ENCODE peak calls at places on chromosomes 13 and 19, in four cellular contexts. One of them, this sample, is unnamed.

GRCh38 chr13:45073809-45074208 is 46.5 kb upstream of the GTF2F2 start:
- DNase-seq in heart left ventricle: no peak
- DNase-seq in prostate gland: no peak
- DNase-seq in fibroblast of mammary gland: no peak
- DNase-seq in this sample: no peak

GRCh38 chr13:30871713-30872029 is 34.4 kb upstream of the MEDAG start:
- DNase-seq in heart left ventricle: no peak
- DNase-seq in prostate gland: no peak
- DNase-seq in fibroblast of mammary gland: no peak
- DNase-seq in this sample: no peak

GRCh38 chr19:7018828-7019227 is 2.4 kb downstream of the MBD3L2B start:
- DNase-seq in heart left ventricle: no peak
- DNase-seq in prostate gland: no peak
- DNase-seq in fibroblast of mammary gland: no peak
- DNase-seq in this sample: no peak

GRCh38 chr13:78201411-78201810 is 282.8 kb upstream of the EDNRB start:
- DNase-seq in heart left ventricle: no peak
- DNase-seq in prostate gland: no peak
- DNase-seq in fibroblast of mammary gland: no peak
- DNase-seq in this sample: no peak

GRCh38 chr13:103022328-103022727 is 43.9 kb downstream of the SLC10A2 start:
- DNase-seq in heart left ventricle: no peak
- DNase-seq in prostate gland: peak
- DNase-seq in fibroblast of mammary gland: peak
- DNase-seq in this sample: no peak

GRCh38 chr13:109666656-109667448 is 119.5 kb downstream of the IRS2 start:
- DNase-seq in heart left ventricle: no peak
- DNase-seq in prostate gland: no peak
- DNase-seq in fibroblast of mammary gland: peak
- DNase-seq in this sample: no peak

GRCh38 chr13:32503727-32504126 is 34.9 kb downstream of the N4BP2L2 start:
- DNase-seq in heart left ventricle: no peak
- DNase-seq in prostate gland: no peak
- DNase-seq in fibroblast of mammary gland: no peak
- DNase-seq in this sample: no peak

GRCh38 chr19:1074512-1075283 is 7.7 kb downstream of the ARHGAP45 start:
- DNase-seq in heart left ventricle: peak
- DNase-seq in prostate gland: peak
- DNase-seq in fibroblast of mammary gland: no peak
- DNase-seq in this sample: no peak

GRCh38 chr13:107715496-107715895 is 499.8 kb downstream of the LIG4 start:
- DNase-seq in heart left ventricle: no peak
- DNase-seq in prostate gland: no peak
- DNase-seq in fibroblast of mammary gland: no peak
- DNase-seq in this sample: no peak

GRCh38 chr19:50025794-50026549 is at the start of gene ZNF473:
- DNase-seq in heart left ventricle: peak
- DNase-seq in prostate gland: peak
- DNase-seq in fibroblast of mammary gland: peak
- DNase-seq in this sample: peak

GRCh38 chr19:53467503-53468262 is at the start of gene ZNF813:
- DNase-seq in heart left ventricle: peak
- DNase-seq in prostate gland: peak
- DNase-seq in fibroblast of mammary gland: peak
- DNase-seq in this sample: peak

GRCh38 chr13:108594153-108594552 is 35.3 kb upstream of the MYO16 start:
- DNase-seq in heart left ventricle: no peak
- DNase-seq in prostate gland: no peak
- DNase-seq in fibroblast of mammary gland: no peak
- DNase-seq in this sample: no peak

GRCh38 chr13:77599351-77599750 is 63.8 kb downstream of the SCEL start:
- DNase-seq in heart left ventricle: no peak
- DNase-seq in prostate gland: no peak
- DNase-seq in fibroblast of mammary gland: no peak
- DNase-seq in this sample: no peak

GRCh38 chr13:29887651-29888050 is 37.2 kb upstream of the UBL3 start:
- DNase-seq in heart left ventricle: no peak
- DNase-seq in prostate gland: no peak
- DNase-seq in fibroblast of mammary gland: no peak
- DNase-seq in this sample: no peak

GRCh38 chr19:36604656-36605100 is 435 bp upstream of the ZNF382 start:
- DNase-seq in heart left ventricle: peak
- DNase-seq in prostate gland: peak
- DNase-seq in fibroblast of mammary gland: peak
- DNase-seq in this sample: no peak

GRCh38 chr13:45615501-45616101 is at the start of gene ERICH6B:
- DNase-seq in heart left ventricle: no peak
- DNase-seq in prostate gland: no peak
- DNase-seq in fibroblast of mammary gland: peak
- DNase-seq in this sample: no peak

GRCh38 chr19:44718441-44719261 is 19.7 kb downstream of the CEACAM16 start:
- DNase-seq in heart left ventricle: peak
- DNase-seq in prostate gland: no peak
- DNase-seq in fibroblast of mammary gland: peak
- DNase-seq in this sample: no peak
- H3K4me3 ChIP-seq in heart left ventricle: no peak
- H3K4me3 ChIP-seq in prostate gland: no peak
- H3K4me3 ChIP-seq in fibroblast of mammary gland: no peak
- H3K4me3 ChIP-seq in this sample: no peak

GRCh38 chr13:111920932-111921705 is 145.8 kb upstream of the SOX1 start:
- DNase-seq in heart left ventricle: no peak
- DNase-seq in prostate gland: no peak
- DNase-seq in fibroblast of mammary gland: no peak
- DNase-seq in this sample: no peak

GRCh38 chr13:111917901-111918300 is 149.0 kb upstream of the SOX1 start:
- DNase-seq in heart left ventricle: no peak
- DNase-seq in prostate gland: no peak
- DNase-seq in fibroblast of mammary gland: no peak
- DNase-seq in this sample: no peak

GRCh38 chr13:111920306-111920931 is 146.5 kb upstream of the SOX1 start:
- DNase-seq in heart left ventricle: no peak
- DNase-seq in prostate gland: no peak
- DNase-seq in fibroblast of mammary gland: no peak
- DNase-seq in this sample: no peak

GRCh38 chr13:111919826-111920225 is 147.1 kb upstream of the SOX1 start:
- DNase-seq in heart left ventricle: no peak
- DNase-seq in prostate gland: no peak
- DNase-seq in fibroblast of mammary gland: no peak
- DNase-seq in this sample: no peak

GRCh38 chr13:111919286-111919685 is 147.7 kb upstream of the SOX1 start:
- DNase-seq in heart left ventricle: no peak
- DNase-seq in prostate gland: no peak
- DNase-seq in fibroblast of mammary gland: no peak
- DNase-seq in this sample: no peak
- H3K4me3 ChIP-seq in heart left ventricle: no peak
- H3K4me3 ChIP-seq in prostate gland: no peak
- H3K4me3 ChIP-seq in fibroblast of mammary gland: no peak
- H3K4me3 ChIP-seq in this sample: no peak

GRCh38 chr19:12946092-12946845 is 607 bp downstream of the RAD23A start:
- DNase-seq in heart left ventricle: peak
- DNase-seq in prostate gland: peak
- DNase-seq in fibroblast of mammary gland: peak
- DNase-seq in this sample: peak

GRCh38 chr19:12945479-12946091 is at the start of gene RAD23A:
- DNase-seq in heart left ventricle: peak
- DNase-seq in prostate gland: peak
- DNase-seq in fibroblast of mammary gland: peak
- DNase-seq in this sample: peak

GRCh38 chr19:12940897-12941296 is 2.5 kb downstream of the CALR start:
- DNase-seq in heart left ventricle: no peak
- DNase-seq in prostate gland: no peak
- DNase-seq in fibroblast of mammary gland: no peak
- DNase-seq in this sample: no peak

GRCh38 chr19:12944064-12944674 is 1.5 kb upstream of the RAD23A start:
- DNase-seq in heart left ventricle: no peak
- DNase-seq in prostate gland: no peak
- DNase-seq in fibroblast of mammary gland: no peak
- DNase-seq in this sample: no peak

GRCh38 chr19:12943437-12944044 is 2.1 kb upstream of the RAD23A start:
- DNase-seq in heart left ventricle: no peak
- DNase-seq in prostate gland: no peak
- DNase-seq in fibroblast of mammary gland: no peak
- DNase-seq in this sample: no peak
- H3K4me3 ChIP-seq in heart left ventricle: no peak
- H3K4me3 ChIP-seq in prostate gland: no peak
- H3K4me3 ChIP-seq in fibroblast of mammary gland: no peak
- H3K4me3 ChIP-seq in this sample: no peak

DNA sequence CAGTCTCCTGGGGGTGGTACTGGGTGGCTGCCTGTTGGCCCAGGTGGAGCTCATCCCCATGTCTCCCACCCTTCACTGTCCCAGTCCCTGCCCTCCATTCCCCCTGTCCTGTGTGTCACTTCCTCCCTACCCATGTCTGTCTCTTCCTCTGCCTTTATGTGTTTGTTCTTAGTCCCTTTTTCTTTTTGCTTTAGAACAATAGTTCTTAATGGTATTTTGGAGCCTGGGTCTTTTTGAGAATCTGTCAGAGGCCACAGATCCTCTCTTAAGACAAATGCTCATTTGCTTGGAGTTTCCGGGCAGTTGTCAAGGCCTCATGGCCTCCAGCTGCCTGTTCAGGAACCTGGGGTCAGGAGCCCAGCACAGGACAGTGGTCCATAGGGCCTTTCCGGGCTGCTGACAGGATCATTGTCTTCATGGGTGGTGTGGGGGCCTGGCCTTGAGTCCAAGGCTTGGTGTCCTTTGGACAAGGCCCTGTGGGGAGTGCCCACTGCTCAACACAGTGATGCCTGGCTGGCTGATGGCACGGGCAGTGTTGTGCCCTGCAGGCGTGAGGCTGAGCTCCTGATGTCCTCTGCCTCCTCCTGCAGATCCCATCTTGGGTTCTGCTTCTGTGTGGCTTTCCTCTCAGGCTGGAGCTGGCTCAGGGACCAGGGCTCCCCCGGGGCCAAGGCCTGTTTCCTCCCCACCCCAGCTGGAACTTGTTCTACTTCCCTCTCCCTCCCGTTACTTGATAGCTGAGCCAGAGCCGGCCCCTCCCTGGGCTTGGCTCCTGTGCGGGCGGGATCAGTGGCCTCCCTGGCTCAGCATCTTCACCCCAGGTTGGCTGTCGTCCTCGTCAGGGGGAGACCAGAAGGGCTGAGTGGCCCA is 3.5 kb downstream of the EGLN2 start:
- DNase-seq in heart left ventricle: peak
- DNase-seq in prostate gland: no peak
- DNase-seq in fibroblast of mammary gland: no peak
- DNase-seq in this sample: no peak
- H3K4me3 ChIP-seq in heart left ventricle: no peak
- H3K4me3 ChIP-seq in prostate gland: no peak
- H3K4me3 ChIP-seq in fibroblast of mammary gland: peak
- H3K4me3 ChIP-seq in this sample: peak